ENCODE peak calls at places on chromosome 2, in nine cellular contexts. X is globus pallidus; Y is H9; Z is CD8-positive, alpha-beta memory T cell; M is HuH-7.5; H is activated T-helper 1 cell treated with Interleukin-2 at 50 U/mL for 16 hours; E is skeletal muscle cell; P is Peyer's patch; G is fibroblast of pulmonary artery. U is an unnamed sample.
A peak's percentile ranks its signal among the peaks of the same experiment; 100 is the strongest.

GRCh38 chr2:98436734-98437133 is 7.9 kb upstream of the INPP4A start:
- DNase-seq in X (no peak), Y (peak; percentile 54), Z (no peak), M (no peak), H (no peak), E (no peak), P (no peak), G (no peak), U (no peak)

GRCh38 chr2:32680937-32681336 is 53.1 kb downstream of the TTC27 start:
- DNase-seq in X (no peak), Y (no peak), Z (no peak), M (no peak), H (no peak), E (no peak), P (no peak), G (no peak), U (no peak)

GRCh38 chr2:223930002-223930976 is 14.8 kb downstream of the WDFY1 start:
- DNase-seq in X (peak; percentile 93), Y (peak; percentile 43), Z (no peak), M (peak; percentile 52), H (no peak), E (no peak), P (peak; percentile 60), G (no peak), U (no peak)

GRCh38 chr2:6823111-6823510 is 42.6 kb downstream of the CMPK2 start:
- DNase-seq in X (no peak), Y (no peak), Z (no peak), M (no peak), H (no peak), E (no peak), P (no peak), G (peak; percentile 8), U (no peak)

GRCh38 chr2:27222407-27222806 is 5.2 kb downstream of the CAD start:
- DNase-seq in X (no peak), Y (no peak), Z (no peak), M (no peak), H (no peak), E (no peak), P (no peak), G (no peak), U (no peak)

GRCh38 chr2:127413782-127414743 is 4.2 kb upstream of the PROC start:
- DNase-seq in X (no peak), Y (no peak), Z (no peak), M (no peak), H (no peak), E (peak; percentile 65), P (no peak), G (peak; percentile 71), U (no peak)

GRCh38 chr2:1742680-1743395 is 1.5 kb downstream of the PXDN start:
- DNase-seq in X (no peak), Y (peak; percentile 76), Z (no peak), M (no peak), H (no peak), E (peak; percentile 86), P (peak; percentile 69), G (peak; percentile 95), U (no peak)

GRCh38 chr2:190979906-190980629 is 33.9 kb downstream of the STAT1 start:
- DNase-seq in X (no peak), Y (no peak), Z (no peak), M (no peak), H (no peak), E (peak; percentile 63), P (peak; percentile 52), G (peak; percentile 94), U (no peak)

U was measured in CD4-positive, alpha-beta memory T cell.